ENCODE peak calls at places on chromosomes 7 and 10, in four cellular contexts. T is spleen, Y is IMR-90, X is stomach. U is an unnamed sample.

GRCh38 chr7:108284349-108285017 is 154.3 kb upstream of the LAMB4 start:
- DNase-seq in T (no peak), Y (no peak), X (no peak), U (no peak)

GRCh38 chr7:130488376-130489139 is 3.3 kb upstream of the MEST start:
- DNase-seq in T (no peak), Y (no peak), X (no peak), U (no peak)

GRCh38 chr7:5429253-5429856 is 5.7 kb upstream of the TNRC18 start:
- DNase-seq in T (peak), Y (peak), X (peak), U (no peak)

GRCh38 chr7:2757361-2757903 is 69.4 kb downstream of the AMZ1 start:
- DNase-seq in T (no peak), Y (no peak), X (no peak), U (no peak)

GRCh38 chr10:43962346-43963191 is 313.9 kb upstream of the ZNF32 start:
- DNase-seq in T (peak), Y (peak), X (no peak), U (no peak)

GRCh38 chr10:114504769-114505579 is 100.7 kb upstream of the AFAP1L2 start:
- DNase-seq in T (no peak), Y (peak), X (peak), U (no peak)

GRCh38 chr7:111059826-111060225 is 31.1 kb upstream of the LRRN3 start:
- DNase-seq in T (no peak), Y (no peak), X (no peak), U (no peak)

GRCh38 chr7:155170331-155170730 is 100.2 kb downstream of the HTR5A start:
- DNase-seq in T (no peak), Y (no peak), X (no peak), U (no peak)

GRCh38 chr7:31494421-31494820 is 19.5 kb upstream of the ITPRID1 start:
- DNase-seq in T (no peak), Y (no peak), X (no peak), U (no peak)

GRCh38 chr10:13331641-13332040 is 16.5 kb downstream of the SEPHS1 start:
- DNase-seq in T (no peak), Y (no peak), X (no peak), U (no peak)

GRCh38 chr7:105934577-105935185 is 28.4 kb upstream of the CDHR3 start:
- DNase-seq in T (no peak), Y (peak), X (peak), U (no peak)

GRCh38 chr7:159022238-159022993 is 122.3 kb downstream of the VIPR2 start:
- DNase-seq in T (peak), Y (no peak), X (no peak), U (peak)

GRCh38 chr10:87961314-87961713 is 97.9 kb downstream of the PTEN start:
- DNase-seq in T (no peak), Y (peak), X (no peak), U (no peak)

GRCh38 chr10:132539431-132539839 is 1.8 kb downstream of the INPP5A start:
- DNase-seq in T (peak), Y (no peak), X (peak), U (peak)

GRCh38 chr7:100247152-100247757 is 27.5 kb downstream of the PVRIG start:
- DNase-seq in T (no peak), Y (peak), X (peak), U (no peak)
- H3K27ac ChIP-seq in T (no peak), Y (no peak), X (no peak), U (no peak)

GRCh38 chr10:69629897-69630650 is at the start of gene FAM241B:
- DNase-seq in T (peak), Y (peak), X (peak), U (peak)
- TF ChIP-seq POLR2A in T (no peak), Y (no peak), X (no peak), U (no peak)

GRCh38 chr10:81013771-81014170 is 476.1 kb downstream of the SH2D4B start:
- DNase-seq in T (no peak), Y (no peak), X (no peak), U (no peak)

GRCh38 chr10:81021428-81022129 is 483.9 kb downstream of the SH2D4B start:
- DNase-seq in T (no peak), Y (no peak), X (no peak), U (no peak)

GRCh38 chr10:81018898-81019890 is 481.5 kb downstream of the SH2D4B start:
- DNase-seq in T (no peak), Y (peak), X (no peak), U (no peak)
- TF ChIP-seq CTCF in T (no peak), Y (peak), X (no peak), U (peak)

GRCh38 chr10:124225029-124225467 is 131.7 kb upstream of the CHST15 start:
- DNase-seq in T (no peak), Y (no peak), X (peak), U (no peak)
- H3K27ac ChIP-seq in T (no peak), Y (no peak), X (peak), U (no peak)

GRCh38 chr10:71963351-71963755 is 842 bp upstream of the CHST3 start:
- DNase-seq in T (no peak), Y (no peak), X (no peak), U (no peak)
- TF ChIP-seq POLR2A in T (no peak), Y (no peak), X (no peak), U (no peak)

GRCh38 chr10:110641256-110641655 is 2.9 kb upstream of the RBM20 start:
- DNase-seq in T (no peak), Y (peak), X (no peak), U (no peak)
- TF ChIP-seq CTCF in T (no peak), Y (no peak), X (no peak), U (no peak)

DNA sequence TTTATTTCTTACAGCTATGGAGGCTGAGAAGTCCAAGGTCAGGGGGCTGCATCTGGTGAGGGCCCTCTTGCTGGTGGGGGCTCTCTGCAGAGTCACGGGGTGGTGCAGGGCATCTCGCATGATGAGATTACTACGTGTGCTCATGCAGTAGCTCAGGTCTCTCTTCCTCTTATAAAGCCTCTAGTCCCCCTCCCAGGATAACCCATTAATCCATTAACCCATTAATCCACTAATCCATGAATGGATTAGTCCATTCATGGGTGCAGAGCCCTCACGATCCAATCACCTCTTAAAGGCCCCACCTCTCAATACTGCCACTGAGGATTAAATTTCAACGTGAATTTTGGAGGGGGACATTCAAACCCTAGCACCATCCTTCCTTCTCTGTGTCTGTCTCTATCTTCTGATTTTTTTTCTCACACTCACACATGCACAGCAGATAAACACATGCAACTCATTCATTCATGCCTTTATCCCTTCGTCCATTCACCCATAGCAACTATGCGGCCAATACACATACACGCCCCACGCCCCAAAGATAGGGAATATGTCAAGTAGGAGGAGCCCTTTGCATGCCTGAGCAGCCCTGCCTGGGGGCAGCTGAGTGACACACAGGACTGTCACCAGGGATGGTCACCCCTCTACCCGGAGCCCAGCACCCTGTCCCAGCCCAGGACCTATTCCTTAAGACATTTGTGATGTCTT is 86.5 kb downstream of the C10orf105 start:
- DNase-seq in T (no peak), Y (no peak), X (no peak), U (no peak)
- H3K27ac ChIP-seq in T (no peak), Y (no peak), X (no peak), U (no peak)

GRCh38 chr10:95183451-95184230 is 10.4 kb upstream of the ACSM6 start:
- DNase-seq in T (peak), Y (peak), X (peak), U (peak)
- TF ChIP-seq POLR2A in T (no peak), Y (no peak), X (no peak), U (peak)

GRCh38 chr10:34816067-34817002 is 1.2 kb upstream of the PARD3 start:
- DNase-seq in T (peak), Y (peak), X (no peak), U (peak)
- TF ChIP-seq CTCF in T (no peak), Y (no peak), X (no peak), U (no peak)

GRCh38 chr10:30040597-30040996 is 18.8 kb downstream of the JCAD start:
- DNase-seq in T (no peak), Y (no peak), X (no peak), U (no peak)
- H3K27ac ChIP-seq in T (no peak), Y (no peak), X (no peak), U (no peak)

U was measured in Peyer's patch.